ENCODE peak calls at places on chromosome 22, in six cellular contexts. X is omental fat pad; P is stimulated activated CD4-positive, alpha-beta T cell treated with anti-CD3 and anti-CD28 coated beads, Interleukin-1b, Interleukin-23, amount 100 ng/mL, for 24 hours; Q is sciatic nerve; K is GM12864; A is dermis blood vessel endothelial cell. E is an unnamed sample.

GRCh38 chr22:32076726-32077550 is 33.9 kb downstream of the SLC5A1 start:
- DNase-seq in K (no peak), X (no peak), P (no peak), Q (no peak), A (peak), E (no peak)

GRCh38 chr22:49088801-49089791 is 738.6 kb downstream of the BRD1 start:
- DNase-seq in X (no peak), A (no peak), K (no peak), P (no peak), Q (no peak), E (no peak)

GRCh38 chr22:47370448-47371262 is 608.2 kb downstream of the TBC1D22A start:
- DNase-seq in A (no peak), X (no peak), K (no peak), P (no peak), Q (peak), E (peak)

GRCh38 chr22:22513619-22514018 is 5.1 kb upstream of the ZNF280B start:
- DNase-seq in A (no peak), Q (no peak), P (no peak), X (no peak), K (no peak), E (no peak)

GRCh38 chr22:24996420-24996952 is 44.0 kb downstream of the KIAA1671 start:
- DNase-seq in K (no peak), Q (no peak), A (no peak), P (no peak), X (no peak), E (peak)

GRCh38 chr22:35134637-35135036 is 68.7 kb downstream of the ISX start:
- DNase-seq in A (no peak), Q (no peak), K (no peak), P (no peak), X (no peak), E (no peak)

GRCh38 chr22:28899199-28899853 is 16.0 kb downstream of the ZNRF3 start:
- DNase-seq in A (no peak), Q (no peak), P (no peak), X (no peak), K (no peak), E (peak)

GRCh38 chr22:46362221-46362933 is 26.9 kb downstream of the TRMU start:
- DNase-seq in Q (no peak), P (no peak), K (no peak), X (no peak), A (no peak), E (no peak)

GRCh38 chr22:42885446-42885845 is 28.4 kb upstream of the ARFGAP3 start:
- DNase-seq in X (no peak), Q (no peak), K (no peak), A (no peak), P (no peak), E (no peak)

GRCh38 chr22:20399866-20400605 is 6.1 kb downstream of the ZNF74 start:
- DNase-seq in K (no peak), Q (no peak), A (no peak), P (no peak), X (no peak), E (no peak)

GRCh38 chr22:39949964-39950737 is 10.0 kb upstream of the TMA7B start:
- DNase-seq in A (no peak), K (no peak), X (no peak), P (no peak), Q (no peak), E (no peak)

E was measured in RWPE2.